ENCODE peak calls at places on chromosomes 3 and 15, in six cellular contexts. W, R, K, O, Q and N are unnamed samples. For H3K36me3 and H3K9me3, the result is how much of the 10 kb centered on the place peaks cover.

GRCh38 chr3:137787520-137787919 is 23.4 kb downstream of the SOX14 start:
- DNase-seq in W (no peak), R (no peak), K (no peak), O (no peak), Q (no peak), N (no peak)

GRCh38 chr3:68306571-68306970 is 625.8 kb downstream of the TAFA4 start:
- DNase-seq in W (peak), R (no peak), K (no peak), O (no peak), Q (no peak), N (no peak)

GRCh38 chr3:58480309-58480708 is 11.6 kb upstream of the KCTD6 start:
- DNase-seq in W (no peak), R (no peak), K (no peak), O (no peak), Q (no peak), N (no peak)

GRCh38 chr3:175431396-175431795 is 572.3 kb downstream of the NAALADL2 start:
- DNase-seq in W (no peak), R (peak), K (no peak), O (no peak), Q (no peak), N (peak)

GRCh38 chr15:87828608-87829007 is 427.9 kb downstream of the NTRK3 start:
- DNase-seq in W (no peak), R (no peak), K (no peak), O (no peak), Q (no peak), N (no peak)

GRCh38 chr3:124650798-124651197 is 79.5 kb upstream of the UMPS start:
- DNase-seq in W (no peak), R (no peak), K (no peak), O (no peak), Q (no peak), N (no peak)

GRCh38 chr3:155233213-155233612 is 60.3 kb downstream of the STRIT1 start:
- DNase-seq in W (no peak), R (peak), K (no peak), O (no peak), Q (no peak), N (peak)

GRCh38 chr15:92452143-92452542 is 58.5 kb downstream of the ST8SIA2 start:
- DNase-seq in W (no peak), R (no peak), K (no peak), O (no peak), Q (no peak), N (no peak)

GRCh38 chr3:133464573-133464972 is 64.7 kb downstream of the BFSP2 start:
- DNase-seq in W (no peak), R (no peak), K (no peak), O (no peak), Q (no peak), N (peak)

GRCh38 chr3:127831723-127832172 is 9.4 kb upstream of the MGLL start:
- DNase-seq in W (no peak), R (peak), K (no peak), O (peak), Q (no peak), N (peak)

GRCh38 chr3:24259901-24260512 is 234.6 kb downstream of the THRB start:
- DNase-seq in W (no peak), R (no peak), K (no peak), O (no peak), Q (no peak), N (peak)

GRCh38 chr3:29314727-29315088 is 33.8 kb downstream of the RBMS3 start:
- DNase-seq in W (no peak), R (no peak), K (no peak), O (no peak), Q (no peak), N (no peak)

GRCh38 chr15:68781766-68782588 is 38.7 kb downstream of the ANP32A start:
- DNase-seq in W (no peak), R (no peak), K (no peak), O (no peak), Q (peak), N (no peak)

GRCh38 chr3:115165266-115165665 is 18.2 kb upstream of the ZBTB20 start:
- DNase-seq in W (peak), R (no peak), K (no peak), O (peak), Q (no peak), N (no peak)

GRCh38 chr3:194756460-194757355 is 71.0 kb downstream of the FAM43A start:
- DNase-seq in W (no peak), R (no peak), K (no peak), O (no peak), Q (peak), N (no peak)

GRCh38 chr3:172517859-172518466 is 5.3 kb downstream of the TNFSF10 start:
- DNase-seq in W (no peak), R (no peak), K (no peak), O (no peak), Q (no peak), N (no peak)

GRCh38 chr3:30770387-30770786 is 124.1 kb downstream of the GADL1 start:
- DNase-seq in W (no peak), R (peak), K (peak), O (no peak), Q (peak), N (peak)

GRCh38 chr3:141578197-141578596 is 91.4 kb downstream of the RASA2 start:
- DNase-seq in W (no peak), R (no peak), K (no peak), O (no peak), Q (no peak), N (no peak)

GRCh38 chr15:87527875-87528274 is 728.7 kb downstream of the NTRK3 start:
- DNase-seq in W (no peak), R (no peak), K (no peak), O (no peak), Q (no peak), N (no peak)

GRCh38 chr3:118628704-118629341 is 405.8 kb downstream of the IGSF11 start:
- DNase-seq in W (no peak), R (peak), K (peak), O (no peak), Q (no peak), N (peak)

GRCh38 chr15:70770863-70771262 is 7.5 kb upstream of the UACA start:
- DNase-seq in W (no peak), R (no peak), K (no peak), O (no peak), Q (no peak), N (no peak)
- H3K36me3 ChIP-seq in W (under half), R (under half), K (under half), O (under half), Q (under half), N (under half)

GRCh38 chr3:45988100-45988761 is 7.4 kb downstream of the FYCO1 start:
- DNase-seq in W (no peak), R (no peak), K (no peak), O (no peak), Q (no peak), N (no peak)

GRCh38 chr3:45987368-45988099 is 8.1 kb downstream of the FYCO1 start:
- DNase-seq in W (no peak), R (no peak), K (no peak), O (no peak), Q (no peak), N (no peak)

GRCh38 chr3:45984331-45985312 is 11.0 kb downstream of the FYCO1 start:
- DNase-seq in W (no peak), R (no peak), K (no peak), O (no peak), Q (no peak), N (peak)

GRCh38 chr3:45985532-45986302 is 9.9 kb downstream of the FYCO1 start:
- DNase-seq in W (no peak), R (no peak), K (no peak), O (no peak), Q (no peak), N (no peak)

GRCh38 chr3:45986303-45986982 is 9.2 kb downstream of the FYCO1 start:
- DNase-seq in W (no peak), R (no peak), K (no peak), O (no peak), Q (peak), N (peak)
- H3K27ac ChIP-seq in W (no peak), R (peak), K (no peak), O (no peak), Q (no peak), N (peak)

GRCh38 chr3:278300-279064 is 81.9 kb downstream of the CHL1 start:
- DNase-seq in W (no peak), R (peak), K (no peak), O (no peak), Q (no peak), N (no peak)

GRCh38 chr3:284316-284715 is 87.8 kb downstream of the CHL1 start:
- DNase-seq in W (no peak), R (no peak), K (no peak), O (no peak), Q (no peak), N (no peak)

GRCh38 chr3:279325-279724 is 82.8 kb downstream of the CHL1 start:
- DNase-seq in W (no peak), R (no peak), K (no peak), O (no peak), Q (no peak), N (no peak)

GRCh38 chr3:277873-278272 is 81.3 kb downstream of the CHL1 start:
- DNase-seq in W (no peak), R (no peak), K (no peak), O (no peak), Q (no peak), N (no peak)

GRCh38 chr3:280691-281090 is 84.1 kb downstream of the CHL1 start:
- DNase-seq in W (no peak), R (no peak), K (no peak), O (no peak), Q (no peak), N (no peak)
- H3K9me3 ChIP-seq in W (under half), R (under half), K (under half), O (under half), Q (under half), N (under half)

GRCh38 chr15:74451322-74451721 is 9.6 kb downstream of the UBL7 start:
- DNase-seq in W (no peak), R (no peak), K (no peak), O (no peak), Q (no peak), N (no peak)
- H3K36me3 ChIP-seq in W (half or more), R (under half), K (under half), O (half or more), Q (under half), N (half or more)

DNA sequence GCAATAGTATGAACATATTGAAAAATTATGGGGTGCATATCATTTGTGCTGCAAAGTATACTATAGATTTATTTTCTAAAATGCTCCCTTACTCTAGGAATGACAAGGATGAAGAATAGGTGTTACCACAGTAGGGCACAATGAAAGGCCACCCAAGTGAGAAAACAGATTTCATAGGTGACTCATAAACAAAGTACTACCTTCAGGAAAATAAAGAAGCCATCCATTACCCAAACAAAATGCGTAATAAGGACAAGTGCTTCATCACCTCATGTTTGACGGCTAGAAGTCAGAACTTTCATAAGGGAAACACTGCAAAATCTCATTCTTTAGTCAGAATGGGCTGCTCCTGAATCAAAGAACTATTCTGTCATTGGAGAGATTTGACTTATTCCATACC is 116.6 kb downstream of the MFSD1 start:
- DNase-seq in W (no peak), R (no peak), K (no peak), O (no peak), Q (no peak), N (no peak)
- H3K27ac ChIP-seq in W (no peak), R (no peak), K (no peak), O (no peak), Q (no peak), N (no peak)

GRCh38 chr15:91040851-91041250 is 18.5 kb upstream of the VPS33B start:
- DNase-seq in W (no peak), R (no peak), K (no peak), O (no peak), Q (no peak), N (no peak)
- H3K9me3 ChIP-seq in W (under half), R (under half), K (under half), O (under half), Q (under half), N (under half)